ENCODE peak calls at places on chromosomes 5 and 9, in seven cellular contexts. S is left ventricle myocardium superior, C is Peyer's patch, U is MCF 10A, G is tibial nerve, N is germinal center, Z is GM12865. P is an unnamed sample.

GRCh38 chr5:166909040-166909439 is 1382.4 kb upstream of the WWC1 start:
- DNase-seq in S (no peak), C (no peak), U (peak; percentile 91), G (no peak), N (no peak), Z (no peak), P (no peak)

GRCh38 chr5:169350016-169350415 is 49.1 kb upstream of the SLIT3 start:
- DNase-seq in S (no peak), C (no peak), U (peak; percentile 61), G (no peak), N (no peak), Z (no peak), P (no peak)

GRCh38 chr9:104905153-104905901 is 22.6 kb downstream of the ABCA1 start:
- DNase-seq in S (no peak), C (no peak), U (no peak), G (no peak), N (no peak), Z (no peak), P (no peak)

GRCh38 chr5:177545487-177546261 is 8.7 kb downstream of the FAM193B start:
- DNase-seq in S (no peak), C (peak; percentile 76), U (peak; percentile 97), G (peak; percentile 87), N (no peak), Z (no peak), P (peak; percentile 65)

GRCh38 chr5:56099346-56099745 is 104.6 kb upstream of the IL6ST start:
- DNase-seq in S (no peak), C (no peak), U (no peak), G (peak; percentile 33), N (no peak), Z (no peak), P (no peak)

GRCh38 chr9:95125652-95126051 is 191.9 kb downstream of the FANCC start:
- DNase-seq in S (no peak), C (no peak), U (no peak), G (no peak), N (no peak), Z (no peak), P (no peak)

GRCh38 chr9:84140535-84141101 is 160.0 kb downstream of the RMI1 start:
- DNase-seq in S (peak; percentile 44), C (peak; percentile 73), U (no peak), G (no peak), N (peak; percentile 24), Z (peak; percentile 27), P (no peak)

GRCh38 chr5:115949096-115949495 is 13.2 kb upstream of the LVRN start:
- DNase-seq in S (no peak), C (no peak), U (no peak), G (no peak), N (no peak), Z (no peak), P (no peak)

GRCh38 chr9:16367605-16368424 is 502.7 kb downstream of the BNC2 start:
- DNase-seq in S (no peak), C (no peak), U (peak; percentile 66), G (no peak), N (no peak), Z (no peak), P (no peak)

P was measured in thoracic aorta.